ENCODE peak calls at places on chromosomes 13 and 19, in six cellular contexts. X, J, O, M, Q and A are unnamed samples.
A peak's percentile ranks its signal among the peaks of the same experiment; 100 is the strongest.

GRCh38 chr13:48078251-48078656 is 16.6 kb downstream of the MED4 start:
- DNase-seq in X (no peak), J (peak; percentile 4), O (peak; percentile 3), M (no peak), Q (no peak), A (no peak)

GRCh38 chr19:3404324-3405260 is 38.2 kb downstream of the NFIC start:
- DNase-seq in X (peak; percentile 91), J (no peak), O (peak; percentile 88), M (no peak), Q (peak; percentile 86), A (no peak)

GRCh38 chr19:47542030-47542475 is 27.2 kb upstream of the NAPA start:
- DNase-seq in X (no peak), J (no peak), O (peak; percentile 28), M (no peak), Q (no peak), A (no peak)

GRCh38 chr19:10871711-10872550 is 578 bp downstream of the CARM1 start:
- DNase-seq in X (peak; percentile 81), J (no peak), O (no peak), M (no peak), Q (peak; percentile 71), A (peak; percentile 36)

GRCh38 chr19:11381535-11382369 is 2.4 kb downstream of the EPOR start:
- DNase-seq in X (peak; percentile 80), J (no peak), O (peak; percentile 85), M (no peak), Q (peak; percentile 79), A (peak; percentile 65)

GRCh38 chr19:19562665-19563347 is 24.7 kb downstream of the CILP2 start:
- DNase-seq in X (no peak), J (no peak), O (no peak), M (no peak), Q (no peak), A (no peak)

GRCh38 chr19:19662344-19662743 is 1.1 kb downstream of the ATP13A1 start:
- DNase-seq in X (no peak), J (no peak), O (no peak), M (no peak), Q (peak; percentile 33), A (no peak)

GRCh38 chr13:101323601-101324000 is 92.7 kb downstream of the NALCN start:
- DNase-seq in X (no peak), J (no peak), O (no peak), M (no peak), Q (no peak), A (no peak)

GRCh38 chr13:74273591-74273990 is 139.4 kb upstream of the KLF12 start:
- DNase-seq in X (no peak), J (no peak), O (peak; percentile 42), M (no peak), Q (no peak), A (no peak)

GRCh38 chr19:23281663-23282276 is 31.6 kb upstream of the ZNF724 start:
- DNase-seq in X (no peak), J (no peak), O (no peak), M (no peak), Q (no peak), A (no peak)

GRCh38 chr19:38667552-38668205 is 20.2 kb downstream of the ACTN4 start:
- DNase-seq in X (no peak), J (no peak), O (peak; percentile 89), M (no peak), Q (no peak), A (no peak)

GRCh38 chr19:14916848-14917247 is 24.4 kb upstream of the OR7C2 start:
- DNase-seq in X (no peak), J (no peak), O (no peak), M (no peak), Q (no peak), A (no peak)

DNA sequence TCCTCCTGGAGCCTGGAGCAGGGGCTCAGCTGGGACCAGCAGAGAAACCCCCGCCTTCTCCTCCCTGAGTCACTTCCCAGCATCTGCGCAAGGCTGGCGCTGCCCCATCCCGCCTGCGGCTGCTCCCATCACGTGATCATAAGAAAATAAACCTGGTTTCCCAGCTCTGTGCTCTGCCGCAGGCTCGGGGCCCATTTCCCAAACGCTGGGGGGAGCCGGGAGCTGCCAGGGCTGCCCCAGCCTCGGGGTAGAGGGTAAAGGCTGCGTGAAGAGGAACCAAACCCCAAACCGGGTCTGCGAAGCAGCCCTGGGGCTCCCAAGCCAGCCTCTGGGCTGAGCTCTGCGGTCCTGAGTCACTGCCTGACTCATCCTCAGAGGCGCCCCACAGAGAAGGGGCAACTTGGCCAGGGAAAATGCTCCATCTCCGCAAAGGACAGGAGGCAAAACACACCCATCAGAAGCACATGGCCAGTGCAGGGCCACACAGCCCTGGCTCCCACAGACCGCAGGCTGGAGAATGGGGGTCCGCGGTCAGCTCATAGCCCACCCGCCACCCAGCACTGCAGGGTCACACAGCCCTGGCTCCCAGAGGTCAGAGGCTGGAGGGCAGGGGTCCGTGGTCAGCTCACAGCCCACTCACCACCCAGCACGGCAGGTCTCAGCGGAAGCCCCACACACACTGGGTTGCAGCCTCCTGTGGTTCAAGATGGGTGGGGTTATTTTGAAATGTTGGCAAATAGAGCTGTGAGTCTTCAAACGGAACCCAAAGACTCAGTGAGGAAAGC is 67.1 kb downstream of the RASA3 start:
- DNase-seq in X (peak; percentile 90), J (peak; percentile 60), O (peak; percentile 99), M (peak; percentile 89), Q (peak; percentile 83), A (no peak)
- TF ChIP-seq CTCF in X (no peak), J (no peak), O (no peak), M (peak; percentile 15), Q (no peak), A (no peak)

DNA sequence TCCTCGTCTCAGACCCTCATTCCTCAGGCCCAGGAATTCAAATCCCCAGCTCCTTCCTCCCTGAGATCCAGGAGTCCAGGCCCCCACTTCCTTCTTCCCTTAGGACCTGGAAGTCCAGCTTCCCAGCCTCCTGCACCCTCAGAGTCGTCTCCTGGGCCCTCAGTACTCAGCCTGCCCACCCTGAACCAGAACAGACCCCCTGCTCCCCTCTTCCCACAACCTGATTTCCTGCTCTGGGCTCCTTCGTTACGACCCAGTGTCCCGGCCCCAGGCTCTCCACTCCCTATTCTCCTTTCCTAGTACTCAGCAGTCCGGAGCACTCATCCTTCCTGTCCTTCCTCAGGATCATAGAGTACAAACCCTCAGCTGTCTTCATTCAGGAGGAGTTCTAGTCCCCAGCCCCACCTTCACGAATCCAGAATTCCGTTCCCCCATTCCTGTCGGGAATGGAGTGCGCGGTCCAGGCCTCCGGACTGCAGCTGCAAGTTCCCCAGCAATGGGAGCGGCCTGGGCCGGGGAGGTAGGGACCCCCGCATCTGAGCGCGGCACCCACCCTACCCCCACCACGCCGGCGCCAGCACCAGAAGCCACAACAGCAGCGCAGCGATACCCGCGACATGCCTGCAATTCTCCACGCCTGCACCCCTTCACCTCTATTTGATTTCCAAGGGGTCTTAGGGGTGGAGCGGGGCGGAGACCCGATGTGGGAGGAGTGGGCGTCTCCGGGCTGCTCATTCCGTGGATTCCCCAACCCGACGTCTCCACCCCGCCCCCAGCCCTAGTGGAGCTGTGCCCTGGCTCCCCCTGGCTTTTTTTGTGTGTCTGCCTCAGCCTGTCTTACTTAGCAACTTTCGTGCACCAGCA is 12.7 kb downstream of the EGLN2 start:
- DNase-seq in X (no peak), J (no peak), O (no peak), M (no peak), Q (peak; percentile 51), A (no peak)
- TF ChIP-seq CTCF in X (no peak), J (no peak), O (no peak), M (no peak), Q (no peak), A (no peak)

GRCh38 chr19:51337861-51338562 is 3.9 kb downstream of the VSIG10L start:
- DNase-seq in X (no peak), J (no peak), O (no peak), M (no peak), Q (no peak), A (no peak)

GRCh38 chr19:51339313-51339686 is 2.6 kb downstream of the VSIG10L start:
- DNase-seq in X (no peak), J (no peak), O (no peak), M (no peak), Q (no peak), A (no peak)

GRCh38 chr19:51338563-51339312 is 3.2 kb downstream of the VSIG10L start:
- DNase-seq in X (peak; percentile 93), J (no peak), O (peak; percentile 64), M (no peak), Q (peak; percentile 91), A (peak; percentile 92)

GRCh38 chr19:51341066-51341465 is 873 bp downstream of the VSIG10L start:
- DNase-seq in X (no peak), J (no peak), O (no peak), M (no peak), Q (no peak), A (no peak)

DNA sequence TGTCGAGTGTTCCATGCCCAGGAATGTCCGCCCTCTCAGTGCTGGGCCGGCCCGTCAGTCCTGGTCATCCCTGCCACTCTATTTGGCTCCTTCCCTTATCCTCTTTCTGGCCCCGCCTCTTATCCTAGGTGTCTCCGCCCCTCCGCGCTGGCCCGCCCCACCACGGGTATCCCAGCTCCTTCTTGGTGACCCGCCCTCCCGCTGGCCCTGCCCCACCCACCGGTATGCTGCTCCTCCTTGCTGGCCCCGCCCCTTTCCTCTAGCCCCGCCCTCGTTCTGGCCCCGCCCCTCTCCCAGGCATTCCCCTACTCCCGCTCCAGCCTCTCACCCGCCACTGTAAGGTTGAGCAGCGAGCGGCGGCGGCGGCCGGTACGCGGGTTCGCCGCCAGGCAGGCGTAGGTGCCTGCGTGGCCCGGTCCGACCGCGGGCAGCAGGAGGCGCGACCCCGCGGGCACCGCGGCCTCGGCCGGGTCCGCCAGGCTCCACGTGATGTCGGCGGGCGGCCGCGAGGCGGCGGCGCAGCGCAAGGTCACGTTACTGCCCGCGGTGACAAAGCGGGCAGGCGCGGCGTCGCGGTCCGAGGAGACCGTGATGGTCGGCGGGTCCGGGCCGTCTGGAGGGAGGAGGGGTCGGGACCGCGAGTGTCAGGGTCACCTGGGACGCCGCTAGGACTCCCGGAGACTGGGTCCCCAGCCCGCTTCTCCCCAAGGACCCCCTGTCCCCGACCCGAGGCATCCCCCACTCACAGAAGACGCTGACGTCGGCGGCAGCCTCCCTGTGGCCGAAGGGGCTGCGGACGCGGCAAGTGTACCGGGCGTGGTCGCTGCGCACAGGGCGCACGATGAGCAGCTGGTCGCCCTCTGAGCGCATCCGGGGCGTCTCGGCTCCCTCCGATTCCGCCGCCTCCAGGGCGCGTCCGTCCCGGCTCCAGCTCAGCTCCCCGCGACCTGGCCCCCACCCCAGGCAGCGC is 2.0 kb downstream of the VSIG10L start:
- DNase-seq in X (peak; percentile 100), J (peak; percentile 59), O (peak; percentile 94), M (peak; percentile 74), Q (peak; percentile 99), A (peak; percentile 99)
- TF ChIP-seq CTCF in X (peak; percentile 18), J (no peak), O (no peak), M (peak; percentile 11), Q (no peak), A (peak; percentile 64)

DNA sequence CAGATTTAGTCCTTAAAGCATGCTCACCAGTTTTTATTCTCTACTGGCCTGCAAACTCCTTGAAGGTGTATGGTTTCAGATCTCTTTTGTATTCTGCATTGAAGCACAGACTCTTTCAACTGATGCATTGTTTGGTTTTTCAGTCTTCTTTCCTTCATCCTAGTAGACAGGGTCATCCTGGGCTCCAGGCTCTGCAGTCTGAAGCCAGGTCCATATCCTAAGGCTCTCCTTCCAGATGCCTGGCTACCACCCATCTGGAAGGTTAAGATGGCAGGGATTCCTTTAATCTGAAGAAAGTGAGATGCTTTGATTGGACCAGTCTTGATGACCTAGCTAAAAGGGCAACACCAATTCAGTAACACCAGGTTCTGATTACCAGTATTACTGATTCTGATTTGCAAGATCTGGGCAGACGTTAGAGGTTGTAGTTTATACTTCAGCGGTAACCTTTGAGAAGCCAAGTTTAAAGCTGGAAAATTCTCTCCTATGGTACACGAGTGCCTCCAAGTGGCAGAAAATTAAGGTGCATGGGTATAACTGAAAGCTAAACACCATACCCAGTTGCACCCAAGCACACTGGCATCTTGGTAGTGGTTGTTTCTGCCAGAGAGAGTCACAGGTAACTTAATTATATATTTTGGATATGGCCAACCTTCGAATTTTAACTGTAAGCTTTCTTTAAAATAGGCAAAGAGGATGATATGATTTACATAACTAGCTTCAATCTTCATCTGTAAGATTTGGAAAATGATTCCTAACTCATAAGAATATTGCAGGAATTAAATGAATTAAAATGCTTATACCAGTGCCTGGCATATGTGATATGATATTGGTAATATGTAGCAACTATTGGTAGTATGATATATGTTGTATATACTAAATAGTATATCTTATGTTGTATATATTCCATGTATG is 1651.9 kb upstream of the MIR17HG start:
- DNase-seq in X (no peak), J (peak; percentile 35), O (peak; percentile 27), M (no peak), Q (no peak), A (peak; percentile 70)
- TF ChIP-seq CTCF in X (peak; percentile 65), J (peak; percentile 96), O (no peak), M (no peak), Q (peak; percentile 59), A (peak; percentile 75)